ENCODE peak calls at places on chromosomes 6 and 20, in five cellular contexts. One of them, this sample, is unnamed.

GRCh38 chr20:26135325-26136110 is 438.9 kb upstream of the ZNF337 start:
- DNase-seq in erythroblast: no peak
- DNase-seq in RPMI7951: peak
- DNase-seq in AML-193: no peak
- DNase-seq in stimulated activated CD4-positive, alpha-beta T cell treated with anti-CD3 and anti-CD28 coated beads, Interleukin-1b, Interleukin-23, amount 100 ng/mL, for 4 hours: no peak
- DNase-seq in this sample: no peak

GRCh38 chr6:139577991-139578604 is 203.7 kb upstream of the CITED2 start:
- DNase-seq in AML-193: no peak
- DNase-seq in erythroblast: no peak
- DNase-seq in RPMI7951: peak
- DNase-seq in stimulated activated CD4-positive, alpha-beta T cell treated with anti-CD3 and anti-CD28 coated beads, Interleukin-1b, Interleukin-23, amount 100 ng/mL, for 4 hours: no peak
- DNase-seq in this sample: no peak

GRCh38 chr6:169326067-169326799 is 72.6 kb upstream of the THBS2 start:
- DNase-seq in stimulated activated CD4-positive, alpha-beta T cell treated with anti-CD3 and anti-CD28 coated beads, Interleukin-1b, Interleukin-23, amount 100 ng/mL, for 4 hours: no peak
- DNase-seq in erythroblast: no peak
- DNase-seq in AML-193: no peak
- DNase-seq in RPMI7951: peak
- DNase-seq in this sample: peak

GRCh38 chr6:43175676-43176422 is 4.8 kb downstream of the SRF start:
- DNase-seq in erythroblast: no peak
- DNase-seq in AML-193: peak
- DNase-seq in RPMI7951: no peak
- DNase-seq in stimulated activated CD4-positive, alpha-beta T cell treated with anti-CD3 and anti-CD28 coated beads, Interleukin-1b, Interleukin-23, amount 100 ng/mL, for 4 hours: no peak
- DNase-seq in this sample: no peak

GRCh38 chr6:34284563-34285545 is 36.0 kb upstream of the SMIM29 start:
- DNase-seq in RPMI7951: no peak
- DNase-seq in stimulated activated CD4-positive, alpha-beta T cell treated with anti-CD3 and anti-CD28 coated beads, Interleukin-1b, Interleukin-23, amount 100 ng/mL, for 4 hours: no peak
- DNase-seq in erythroblast: no peak
- DNase-seq in AML-193: peak
- DNase-seq in this sample: peak

GRCh38 chr6:94041930-94042724 is 622.8 kb upstream of the EPHA7 start:
- DNase-seq in RPMI7951: no peak
- DNase-seq in erythroblast: no peak
- DNase-seq in stimulated activated CD4-positive, alpha-beta T cell treated with anti-CD3 and anti-CD28 coated beads, Interleukin-1b, Interleukin-23, amount 100 ng/mL, for 4 hours: no peak
- DNase-seq in AML-193: no peak
- DNase-seq in this sample: no peak

GRCh38 chr6:31035862-31036497 is 25.7 kb downstream of the MUC22 start:
- DNase-seq in stimulated activated CD4-positive, alpha-beta T cell treated with anti-CD3 and anti-CD28 coated beads, Interleukin-1b, Interleukin-23, amount 100 ng/mL, for 4 hours: no peak
- DNase-seq in AML-193: no peak
- DNase-seq in erythroblast: no peak
- DNase-seq in RPMI7951: no peak
- DNase-seq in this sample: no peak

GRCh38 chr6:170031684-170032121 is 259.2 kb downstream of the DLL1 start:
- DNase-seq in RPMI7951: peak
- DNase-seq in stimulated activated CD4-positive, alpha-beta T cell treated with anti-CD3 and anti-CD28 coated beads, Interleukin-1b, Interleukin-23, amount 100 ng/mL, for 4 hours: no peak
- DNase-seq in erythroblast: no peak
- DNase-seq in AML-193: no peak
- DNase-seq in this sample: no peak